ENCODE peak calls at places on chromosomes 12 and 14, in nine cellular contexts. N is CD4-positive, alpha-beta T cell; J is HCEC 1CT; Z is T-helper 1 cell; X is stimulated activated effector memory CD8-positive, alpha-beta T cell treated with anti-CD3 and anti-CD28 coated beads, Interleukin-12 subunit alpha, Interleukin-12 subunit beta, amount 100 ng/mL, for 72 hours; C is NCI-H226; G is activated naive CD4-positive, alpha-beta T cell; D is AG09309; M is NCI-H2081. H is an unnamed sample.
A peak's percentile ranks its signal among the peaks of the same experiment; 100 is the strongest.

GRCh38 chr12:55336002-55336401 is 5.5 kb downstream of the OR6C3 start:
- DNase-seq in X (no peak), D (no peak), M (no peak), Z (no peak), G (no peak), J (no peak), C (no peak), N (no peak), H (no peak)

GRCh38 chr12:11718105-11718504 is 68.6 kb downstream of the ETV6 start:
- DNase-seq in D (no peak), Z (no peak), X (no peak), G (no peak), J (no peak), M (no peak), N (no peak), C (no peak), H (no peak)

GRCh38 chr12:132196038-132196872 is 52.0 kb downstream of the NOC4L start:
- DNase-seq in N (no peak), X (no peak), D (no peak), Z (no peak), M (no peak), C (no peak), J (no peak), G (no peak), H (no peak)

GRCh38 chr12:127677537-127678131 is 589.3 kb upstream of the TMEM132C start:
- DNase-seq in Z (no peak), M (peak; percentile 79), D (peak; percentile 57), G (no peak), X (peak; percentile 24), J (peak; percentile 72), N (peak; percentile 18), C (no peak), H (peak; percentile 63)

GRCh38 chr14:75126121-75126544 is 715 bp downstream of the NEK9 start:
- DNase-seq in G (no peak), X (no peak), Z (no peak), D (no peak), J (no peak), C (no peak), M (no peak), N (no peak), H (no peak)

GRCh38 chr12:49369723-49370145 is 2.5 kb downstream of the SPATS2 start:
- DNase-seq in D (no peak), N (no peak), Z (no peak), C (peak; percentile 53), J (peak; percentile 59), M (peak; percentile 13), X (no peak), G (no peak), H (no peak)

GRCh38 chr14:94020267-94020666 is 5.9 kb upstream of the OTUB2 start:
- DNase-seq in M (no peak), Z (no peak), N (no peak), J (no peak), G (no peak), D (no peak), X (no peak), C (no peak), H (no peak)

GRCh38 chr14:49363926-49364751 is 222.0 kb downstream of the RPS29 start:
- DNase-seq in X (no peak), C (peak; percentile 21), D (no peak), J (no peak), G (no peak), M (no peak), Z (no peak), N (no peak), H (no peak)

GRCh38 chr14:105980224-105980623 is 453.8 kb downstream of the TMEM121 start:
- DNase-seq in G (no peak), N (no peak), D (no peak), M (no peak), C (no peak), Z (no peak), X (no peak), J (peak; percentile 32), H (no peak)

GRCh38 chr14:101217972-101218371 is 314.4 kb upstream of the RTL1 start:
- DNase-seq in C (no peak), G (no peak), D (no peak), N (no peak), Z (no peak), X (no peak), J (no peak), M (no peak), H (no peak)

GRCh38 chr14:70842851-70843462 is 33.6 kb upstream of the MAP3K9 start:
- DNase-seq in X (no peak), D (no peak), N (no peak), C (no peak), M (no peak), J (no peak), G (no peak), Z (no peak), H (no peak)

GRCh38 chr14:96304956-96305355 is 48.9 kb downstream of the BDKRB1 start:
- DNase-seq in C (no peak), X (no peak), G (no peak), J (peak; percentile 0), Z (no peak), N (no peak), D (no peak), M (no peak), H (no peak)

GRCh38 chr12:3311027-3311402 is 180.0 kb upstream of the PRMT8 start:
- DNase-seq in J (no peak), C (no peak), M (peak; percentile 70), D (no peak), X (no peak), N (no peak), Z (no peak), G (no peak), H (no peak)

GRCh38 chr14:88695873-88696272 is 96.9 kb downstream of the EML5 start:
- DNase-seq in N (no peak), M (no peak), C (no peak), Z (no peak), D (no peak), G (no peak), X (no peak), J (peak; percentile 3), H (no peak)

GRCh38 chr14:57512221-57512620 is 18.6 kb upstream of the CCDC198 start:
- DNase-seq in C (no peak), N (no peak), J (no peak), X (no peak), M (no peak), Z (no peak), G (no peak), D (no peak), H (no peak)

GRCh38 chr12:97801471-97802045 is 339.0 kb downstream of the RMST start:
- DNase-seq in G (no peak), D (no peak), N (no peak), J (no peak), Z (no peak), C (no peak), X (no peak), M (no peak), H (no peak)

GRCh38 chr14:70685480-70686197 is 43.9 kb downstream of the TTC9 start:
- DNase-seq in C (no peak), N (no peak), G (no peak), D (no peak), Z (no peak), J (no peak), X (no peak), M (no peak), H (no peak)

GRCh38 chr12:132625731-132626430 is 7.3 kb downstream of the P2RX2 start:
- DNase-seq in N (no peak), G (no peak), Z (no peak), X (no peak), D (no peak), C (no peak), J (no peak), M (no peak), H (no peak)

GRCh38 chr12:81015510-81015909 is 62.4 kb upstream of the ACSS3 start:
- DNase-seq in M (no peak), C (no peak), J (no peak), G (no peak), Z (no peak), D (no peak), N (no peak), X (no peak), H (no peak)

GRCh38 chr14:71365305-71365865 is 458.1 kb downstream of the PCNX1 start:
- DNase-seq in J (peak; percentile 31), G (no peak), D (no peak), N (no peak), C (no peak), M (no peak), Z (no peak), X (no peak), H (no peak)

GRCh38 chr12:32201096-32201495 is 94.4 kb downstream of the BICD1 start:
- DNase-seq in X (no peak), J (no peak), G (no peak), Z (no peak), C (no peak), D (no peak), N (no peak), M (no peak), H (no peak)

GRCh38 chr12:53207042-53207441 is at the start of gene ITGB7:
- DNase-seq in X (peak; percentile 49), Z (peak; percentile 41), C (no peak), D (no peak), J (no peak), G (no peak), M (no peak), N (peak; percentile 66), H (no peak)

GRCh38 chr14:21846227-21846885 is 172.7 kb upstream of the OR4E1 start:
- DNase-seq in G (peak; percentile 6), X (peak; percentile 54), N (peak; percentile 68), Z (peak; percentile 30), J (no peak), C (peak; percentile 13), M (no peak), D (no peak), H (no peak)

GRCh38 chr14:93207468-93208308 is 632 bp downstream of the UBR7 start:
- DNase-seq in C (peak; percentile 32), G (no peak), M (peak; percentile 44), J (peak; percentile 60), X (no peak), D (no peak), Z (no peak), N (no peak), H (no peak)

GRCh38 chr12:3216097-3216496 is 138.9 kb downstream of the TSPAN9 start:
- DNase-seq in C (no peak), D (no peak), G (no peak), Z (no peak), N (no peak), X (no peak), J (no peak), M (no peak), H (no peak)

GRCh38 chr14:103370087-103370486 is 15.1 kb upstream of the MARK3 start:
- DNase-seq in D (no peak), M (no peak), J (no peak), C (no peak), G (no peak), N (no peak), Z (no peak), X (no peak), H (no peak)

GRCh38 chr12:9940370-9940769 is 8.2 kb upstream of the CLEC2A start:
- DNase-seq in D (no peak), J (no peak), M (no peak), Z (no peak), C (no peak), X (no peak), N (no peak), G (no peak), H (no peak)

GRCh38 chr12:94460594-94460959 is 910 bp upstream of the CEP83 start:
- DNase-seq in D (no peak), C (no peak), Z (no peak), J (no peak), N (no peak), G (no peak), M (no peak), X (no peak), H (no peak)

GRCh38 chr14:55107766-55108554 is 21.1 kb upstream of the LGALS3 start:
- DNase-seq in J (peak; percentile 99), N (peak; percentile 25), M (no peak), G (no peak), Z (no peak), D (peak; percentile 95), C (peak; percentile 77), X (no peak), H (peak; percentile 92)

GRCh38 chr14:22614240-22614799 is 16.2 kb downstream of the ABHD4 start:
- DNase-seq in J (peak; percentile 97), D (peak; percentile 99), M (no peak), C (peak; percentile 94), X (no peak), Z (no peak), G (no peak), N (no peak), H (peak; percentile 96)

GRCh38 chr14:59199205-59199604 is 10.7 kb downstream of the DAAM1 start:
- DNase-seq in C (no peak), M (no peak), N (no peak), J (no peak), G (no peak), Z (no peak), D (no peak), X (no peak), H (no peak)